ENCODE peak calls at places on chromosomes 12 and 14, in four cellular contexts. B is H1, R is SK-N-SH, T is K562. H is an unnamed sample.

GRCh38 chr14:72714094-72714493 is 179.8 kb downstream of the DPF3 start:
- DNase-seq in R (no peak), B (no peak), T (no peak), H (peak; percentile 31)

GRCh38 chr12:52924764-52925716 is 20.2 kb upstream of the KRT8 start:
- DNase-seq in R (no peak), B (no peak), T (peak; percentile 80), H (no peak)

GRCh38 chr12:14936224-14936861 is 2.0 kb downstream of the ERP27 start:
- DNase-seq in B (peak; percentile 51), T (no peak), R (no peak), H (no peak)

GRCh38 chr12:52333321-52333720 is 12.1 kb upstream of the KRT83 start:
- DNase-seq in R (no peak), B (no peak), T (no peak), H (no peak)

GRCh38 chr12:111389635-111390034 is 16.1 kb upstream of the SH2B3 start:
- DNase-seq in B (no peak), R (no peak), T (no peak), H (no peak)

GRCh38 chr12:57340104-57340503 is 89.1 kb upstream of the STAC3 start:
- DNase-seq in B (no peak), R (no peak), T (peak; percentile 22), H (no peak)

GRCh38 chr14:52954346-52955214 is 3.7 kb upstream of the FERMT2 start:
- DNase-seq in B (no peak), R (no peak), T (no peak), H (no peak)

GRCh38 chr14:62143235-62143634 is 381.0 kb downstream of the SNAPC1 start:
- DNase-seq in R (no peak), B (no peak), T (no peak), H (no peak)

GRCh38 chr14:86942939-86943338 is 1050.0 kb downstream of the GALC start:
- DNase-seq in T (no peak), R (no peak), B (no peak), H (no peak)

GRCh38 chr12:9149372-9149771 is 33.7 kb upstream of the A2M start:
- DNase-seq in R (no peak), T (no peak), B (peak; percentile 46), H (no peak)

GRCh38 chr14:62667515-62667914 is 377.7 kb downstream of the KCNH5 start:
- DNase-seq in T (no peak), B (no peak), R (no peak), H (no peak)

GRCh38 chr14:36227802-36228201 is 51.3 kb upstream of the PTCSC3 start:
- DNase-seq in R (no peak), B (no peak), T (no peak), H (no peak)

GRCh38 chr14:32702571-32702970 is 236.1 kb upstream of the NPAS3 start:
- DNase-seq in B (no peak), T (no peak), R (no peak), H (no peak)

GRCh38 chr14:86022031-86022629 is 492.2 kb downstream of the FLRT2 start:
- DNase-seq in B (no peak), T (no peak), R (no peak), H (no peak)

DNA sequence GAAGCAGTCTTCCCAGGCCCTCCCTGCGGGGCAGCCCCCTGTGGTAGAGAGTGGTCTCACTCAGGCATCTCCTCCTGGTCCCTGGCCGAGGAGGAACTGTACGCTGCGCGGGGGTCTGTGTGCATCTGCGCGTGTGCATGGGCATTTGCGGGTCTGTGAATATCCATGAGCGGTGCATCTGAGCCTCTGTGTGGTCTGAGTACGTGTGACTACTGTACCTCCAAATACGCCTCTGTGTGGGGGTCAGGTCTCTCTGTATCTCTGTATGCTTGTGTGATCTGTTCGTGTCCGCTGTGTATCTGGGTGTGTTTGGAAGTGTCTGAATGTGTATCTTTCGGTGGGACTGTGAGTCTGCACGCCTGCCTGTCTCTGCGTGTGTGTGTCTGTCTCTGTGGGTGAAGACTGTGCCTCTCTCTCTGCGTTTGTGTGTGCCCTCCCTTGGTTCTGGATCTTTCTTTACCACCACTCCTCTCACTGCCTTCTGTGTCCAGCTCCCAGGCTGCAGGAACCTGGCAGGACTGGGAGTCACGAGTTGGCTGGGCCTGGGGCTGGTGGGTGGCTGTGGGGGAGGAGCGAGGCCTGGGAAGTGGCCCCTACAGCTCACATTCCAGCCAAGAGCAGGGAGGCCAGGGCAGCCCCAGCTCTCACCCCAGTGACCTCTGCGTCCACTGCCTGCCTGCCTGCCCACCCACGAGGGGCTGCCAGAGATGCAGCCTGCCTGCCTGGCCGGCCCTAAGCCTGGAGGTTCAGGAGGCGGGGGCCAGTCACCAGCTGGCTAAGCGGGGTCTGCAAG is 1.1 kb upstream of the PGF start:
- DNase-seq in B (no peak), T (no peak), R (no peak), H (no peak)
- TF ChIP-seq TAF1 in B (no peak), T (no peak), R (no peak), H (no peak)

GRCh38 chr14:29802211-29802610 is 125.4 kb downstream of the PRKD1 start:
- DNase-seq in B (no peak), T (no peak), R (no peak), H (no peak)

GRCh38 chr14:29806124-29806517 is 121.5 kb downstream of the PRKD1 start:
- DNase-seq in B (no peak), T (no peak), R (no peak), H (no peak)

GRCh38 chr14:29804481-29804880 is 123.2 kb downstream of the PRKD1 start:
- DNase-seq in T (no peak), R (no peak), B (no peak), H (no peak)

GRCh38 chr14:29803045-29803444 is 124.6 kb downstream of the PRKD1 start:
- DNase-seq in B (no peak), T (no peak), R (no peak), H (no peak)

DNA sequence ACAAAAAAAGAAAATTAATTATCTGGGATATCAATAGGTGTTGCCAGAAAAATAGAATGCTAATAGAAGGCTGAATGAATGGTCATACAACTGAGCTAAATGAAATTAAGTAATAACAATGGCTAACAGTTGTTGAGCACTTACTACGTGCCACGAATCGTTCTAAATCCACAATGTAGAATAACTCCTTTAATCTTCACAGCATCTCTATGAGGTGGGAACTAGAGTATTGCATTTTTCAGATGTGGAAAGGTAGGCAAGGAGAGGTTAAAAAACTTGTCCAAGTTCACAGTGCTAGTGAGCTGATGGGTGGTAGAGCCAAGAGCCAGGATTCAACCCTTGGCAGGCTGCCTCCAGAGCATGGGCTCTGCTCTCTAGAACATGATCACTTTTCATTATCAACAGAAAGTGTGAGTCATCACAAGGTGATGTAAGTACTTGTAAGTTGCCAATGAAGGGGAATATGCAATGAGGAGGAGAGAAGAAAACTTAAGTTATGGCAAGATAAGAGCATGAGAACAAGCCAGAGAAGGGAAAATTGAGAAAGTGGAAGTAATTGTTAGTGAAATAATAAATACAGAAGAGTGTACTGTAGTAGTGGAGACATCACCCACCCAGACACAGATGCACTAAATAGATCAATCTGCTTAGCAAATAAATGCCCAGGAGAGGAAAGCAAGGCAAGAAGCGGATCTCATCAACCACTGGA is 122.1 kb downstream of the PRKD1 start:
- DNase-seq in T (peak; percentile 4), R (no peak), B (no peak), H (no peak)
- TF ChIP-seq TAF1 in T (no peak), R (no peak), B (no peak), H (no peak)

DNA sequence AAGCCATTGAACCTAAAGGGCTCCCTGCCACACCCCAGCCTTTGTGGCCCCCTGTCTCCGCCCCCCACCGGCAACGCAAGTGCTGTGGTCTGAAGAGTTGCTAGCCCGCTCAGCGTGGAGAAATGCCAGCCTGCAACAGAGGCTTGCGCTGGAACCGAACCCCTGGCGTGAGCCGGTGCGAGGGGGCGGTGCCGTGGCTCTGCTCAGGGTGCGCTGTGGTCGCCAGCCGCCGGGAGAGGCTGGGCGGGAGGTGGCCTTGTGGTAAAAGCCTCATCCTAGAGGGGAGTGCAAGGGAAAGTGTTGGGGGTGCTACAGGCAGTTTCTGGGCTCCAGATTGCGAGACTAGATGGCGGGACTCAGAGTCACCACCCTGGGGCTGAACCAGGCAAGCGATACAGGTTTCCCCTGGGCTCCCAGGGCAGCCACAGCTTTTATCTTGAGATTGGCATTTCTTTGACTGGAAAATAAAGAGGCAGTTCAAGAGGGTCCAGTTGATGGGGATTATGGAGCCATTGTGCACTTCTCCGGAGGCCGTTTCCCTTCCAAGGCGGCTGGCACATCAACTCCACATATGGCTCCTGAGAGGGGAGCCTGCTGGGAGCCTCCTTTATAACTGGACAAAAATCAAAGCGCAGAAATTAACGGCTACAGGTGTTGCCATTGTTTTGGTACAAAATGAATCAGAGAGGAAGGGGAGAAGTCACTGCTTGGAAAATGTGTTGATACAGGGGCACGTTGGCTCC is 2.3 kb downstream of the PLXNC1 start:
- DNase-seq in T (no peak), B (no peak), R (peak; percentile 46), H (no peak)
- TF ChIP-seq TAF1 in T (no peak), B (no peak), R (no peak), H (no peak)

GRCh38 chr14:77708749-77709148 is 846 bp downstream of the SLIRP start:
- DNase-seq in R (no peak), B (no peak), T (no peak), H (no peak)
- TF ChIP-seq TAF1 in R (no peak), B (no peak), T (no peak), H (no peak)

DNA sequence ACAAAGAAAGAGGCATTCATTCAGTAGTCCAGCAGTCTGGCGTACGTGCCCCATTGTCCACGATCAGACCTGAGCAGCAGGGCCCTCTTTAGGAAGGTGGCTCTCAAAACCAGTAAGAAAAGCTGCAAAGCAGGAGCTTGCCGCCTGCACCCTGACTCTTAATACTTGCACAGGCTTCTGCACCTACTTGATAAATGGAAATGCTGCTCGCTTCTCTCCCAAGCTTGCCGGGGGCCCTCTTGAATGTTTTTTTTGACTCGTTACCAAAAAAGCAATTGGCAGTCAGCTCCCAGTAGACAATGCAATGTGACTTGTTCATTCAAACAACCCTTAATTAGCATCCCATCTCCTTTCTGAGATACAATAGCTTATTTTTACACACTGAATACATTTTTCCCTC is 27.2 kb upstream of the PTPRB start:
- DNase-seq in R (peak; percentile 6), B (no peak), T (no peak), H (no peak)
- TF ChIP-seq TAF1 in R (no peak), B (no peak), T (no peak), H (no peak)

GRCh38 chr14:55256586-55256985 is 14.6 kb upstream of the FBXO34 start:
- DNase-seq in R (no peak), B (no peak), T (no peak), H (no peak)

GRCh38 chr14:55255185-55255584 is 16.0 kb upstream of the FBXO34 start:
- DNase-seq in B (no peak), R (no peak), T (no peak), H (no peak)

GRCh38 chr14:55255979-55256378 is 15.2 kb upstream of the FBXO34 start:
- DNase-seq in R (no peak), T (no peak), B (no peak), H (no peak)

GRCh38 chr14:55249423-55249822 is 21.8 kb upstream of the FBXO34 start:
- DNase-seq in B (no peak), T (no peak), R (no peak), H (no peak)

DNA sequence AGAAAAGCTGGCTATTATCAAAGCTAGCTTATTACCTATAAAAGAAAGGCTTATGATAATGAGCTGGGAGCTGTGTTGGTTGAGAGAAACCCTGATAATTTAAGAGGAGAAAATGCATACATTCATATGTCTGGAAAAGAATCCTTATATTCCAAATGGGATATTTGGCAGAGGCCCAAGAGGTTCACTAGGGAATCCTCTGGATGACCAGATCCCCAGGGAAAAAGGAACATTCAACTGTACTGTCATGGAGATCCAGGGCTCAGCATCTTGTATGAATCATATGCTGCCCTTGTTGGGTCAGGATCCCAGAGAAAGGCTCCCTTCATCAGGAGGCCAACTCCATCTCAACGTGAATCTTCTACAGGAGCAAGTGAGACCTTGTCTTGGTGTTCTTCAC is 16.6 kb upstream of the FBXO34 start:
- DNase-seq in B (no peak), T (no peak), R (no peak), H (no peak)
- TF ChIP-seq TAF1 in B (no peak), T (no peak), R (no peak), H (no peak)

GRCh38 chr12:46516933-46517578 is 144.5 kb upstream of the SLC38A2 start:
- DNase-seq in T (no peak), R (no peak), B (no peak), H (peak; percentile 27)
- TF ChIP-seq TAF1 in T (no peak), R (no peak), B (no peak), H (no peak)